ENCODE peak calls at places on chromosomes 6 and 20, in four cellular contexts. One of them, this sample, is unnamed. For H3K4me1, the result is how much of the 10 kb centered on the place peaks cover.

GRCh38 chr6:139409026-139409425 is 34.6 kb upstream of the CITED2 start:
- DNase-seq in spleen: no peak
- DNase-seq in sigmoid colon: no peak
- DNase-seq in GM12878: no peak
- DNase-seq in this sample: peak

GRCh38 chr20:51335329-51335841 is 207.1 kb downstream of the NFATC2 start:
- DNase-seq in spleen: no peak
- DNase-seq in sigmoid colon: no peak
- DNase-seq in GM12878: no peak
- DNase-seq in this sample: peak

GRCh38 chr6:61649845-61650244 is 636.2 kb downstream of the KHDRBS2 start:
- DNase-seq in GM12878: no peak
- DNase-seq in sigmoid colon: no peak
- DNase-seq in spleen: no peak
- DNase-seq in this sample: no peak

GRCh38 chr6:70310063-70310694 is 7.3 kb upstream of the COL9A1 start:
- DNase-seq in sigmoid colon: no peak
- DNase-seq in GM12878: no peak
- DNase-seq in spleen: no peak
- DNase-seq in this sample: peak

GRCh38 chr6:44034391-44034861 is 92.8 kb downstream of the MRPL14 start:
- DNase-seq in sigmoid colon: peak
- DNase-seq in spleen: peak
- DNase-seq in GM12878: no peak
- DNase-seq in this sample: peak

GRCh38 chr20:1945134-1945618 is 48.7 kb downstream of the PDYN start:
- DNase-seq in spleen: peak
- DNase-seq in sigmoid colon: peak
- DNase-seq in GM12878: no peak
- DNase-seq in this sample: no peak

GRCh38 chr6:117237561-117237960 is 27.8 kb upstream of the VGLL2 start:
- DNase-seq in spleen: no peak
- DNase-seq in sigmoid colon: no peak
- DNase-seq in GM12878: no peak
- DNase-seq in this sample: peak

GRCh38 chr6:89987140-89987539 is 92.9 kb downstream of the GJA10 start:
- DNase-seq in spleen: no peak
- DNase-seq in GM12878: no peak
- DNase-seq in sigmoid colon: no peak
- DNase-seq in this sample: no peak

GRCh38 chr20:57928181-57928967 is 218.6 kb upstream of the PMEPA1 start:
- DNase-seq in spleen: no peak
- DNase-seq in sigmoid colon: no peak
- DNase-seq in GM12878: no peak
- DNase-seq in this sample: peak

GRCh38 chr6:41399424-41399823 is 64.0 kb downstream of the NCR2 start:
- DNase-seq in sigmoid colon: no peak
- DNase-seq in spleen: no peak
- DNase-seq in GM12878: no peak
- DNase-seq in this sample: no peak

GRCh38 chr6:124741341-124741740 is 220.9 kb upstream of the RNF217 start:
- DNase-seq in sigmoid colon: no peak
- DNase-seq in GM12878: no peak
- DNase-seq in spleen: no peak
- DNase-seq in this sample: peak

GRCh38 chr6:5468586-5468985 is 207.3 kb downstream of the FARS2 start:
- DNase-seq in sigmoid colon: no peak
- DNase-seq in GM12878: no peak
- DNase-seq in spleen: no peak
- DNase-seq in this sample: no peak

GRCh38 chr6:148791372-148791771 is 44.5 kb downstream of the UST start:
- DNase-seq in GM12878: no peak
- DNase-seq in sigmoid colon: no peak
- DNase-seq in spleen: no peak
- DNase-seq in this sample: no peak

GRCh38 chr20:14860410-14860814 is 523.0 kb upstream of the FLRT3 start:
- DNase-seq in GM12878: no peak
- DNase-seq in sigmoid colon: no peak
- DNase-seq in spleen: no peak
- DNase-seq in this sample: no peak

GRCh38 chr6:130625825-130626500 is 201.2 kb upstream of the SMLR1 start:
- DNase-seq in sigmoid colon: no peak
- DNase-seq in spleen: no peak
- DNase-seq in GM12878: peak
- DNase-seq in this sample: no peak

GRCh38 chr6:75620387-75621304 is 19.0 kb downstream of the SENP6 start:
- DNase-seq in GM12878: no peak
- DNase-seq in spleen: no peak
- DNase-seq in sigmoid colon: no peak
- DNase-seq in this sample: no peak

GRCh38 chr6:75624988-75625387 is 23.3 kb downstream of the SENP6 start:
- DNase-seq in GM12878: no peak
- DNase-seq in sigmoid colon: no peak
- DNase-seq in spleen: no peak
- DNase-seq in this sample: no peak

GRCh38 chr6:75624335-75624734 is 22.7 kb downstream of the SENP6 start:
- DNase-seq in GM12878: no peak
- DNase-seq in sigmoid colon: no peak
- DNase-seq in spleen: no peak
- DNase-seq in this sample: no peak

GRCh38 chr6:75619230-75619899 is 17.7 kb downstream of the SENP6 start:
- DNase-seq in GM12878: no peak
- DNase-seq in spleen: no peak
- DNase-seq in sigmoid colon: no peak
- DNase-seq in this sample: no peak

DNA sequence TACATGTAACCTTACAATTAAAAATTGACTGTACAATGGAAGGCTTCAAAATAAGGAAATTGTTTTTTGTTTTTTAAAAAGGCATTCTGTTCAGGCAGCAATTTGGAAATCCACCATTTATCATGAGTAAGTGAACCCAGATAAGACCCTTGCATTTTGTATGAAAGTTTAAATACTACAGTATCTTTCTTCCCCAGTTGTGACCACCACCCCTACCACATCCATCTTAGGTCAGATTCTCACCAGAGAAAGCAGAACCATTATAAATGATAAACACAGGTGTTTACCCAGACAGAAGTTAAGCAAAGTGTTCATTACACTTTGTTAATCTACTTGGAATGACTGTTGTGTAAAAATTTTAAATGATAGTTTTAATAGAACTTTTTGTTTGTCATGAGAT is 20.2 kb downstream of the SENP6 start:
- DNase-seq in sigmoid colon: no peak
- DNase-seq in GM12878: no peak
- DNase-seq in spleen: no peak
- DNase-seq in this sample: no peak
- H3K27ac ChIP-seq in sigmoid colon: peak
- H3K27ac ChIP-seq in GM12878: no peak
- H3K27ac ChIP-seq in spleen: no peak
- H3K27ac ChIP-seq in this sample: no peak

GRCh38 chr20:25310268-25310920 is 62.5 kb downstream of the PYGB start:
- DNase-seq in GM12878: peak
- DNase-seq in sigmoid colon: peak
- DNase-seq in spleen: peak
- DNase-seq in this sample: peak
- H3K4me3 ChIP-seq in GM12878: peak
- H3K4me3 ChIP-seq in sigmoid colon: no peak
- H3K4me3 ChIP-seq in spleen: peak
- H3K4me3 ChIP-seq in this sample: no peak

GRCh38 chr6:33428219-33428890 is 8.5 kb downstream of the SYNGAP1 start:
- DNase-seq in spleen: peak
- DNase-seq in GM12878: no peak
- DNase-seq in sigmoid colon: no peak
- DNase-seq in this sample: peak

GRCh38 chr6:33428891-33429744 is 9.3 kb downstream of the SYNGAP1 start:
- DNase-seq in spleen: no peak
- DNase-seq in sigmoid colon: no peak
- DNase-seq in GM12878: no peak
- DNase-seq in this sample: no peak

GRCh38 chr6:33426590-33427563 is 7.0 kb downstream of the SYNGAP1 start:
- DNase-seq in spleen: no peak
- DNase-seq in GM12878: no peak
- DNase-seq in sigmoid colon: no peak
- DNase-seq in this sample: no peak

GRCh38 chr6:33425668-33426577 is 6.1 kb downstream of the SYNGAP1 start:
- DNase-seq in GM12878: no peak
- DNase-seq in sigmoid colon: peak
- DNase-seq in spleen: peak
- DNase-seq in this sample: peak

GRCh38 chr6:33427585-33428218 is 7.8 kb downstream of the SYNGAP1 start:
- DNase-seq in sigmoid colon: peak
- DNase-seq in GM12878: no peak
- DNase-seq in spleen: peak
- DNase-seq in this sample: no peak
- H3K4me1 ChIP-seq in sigmoid colon: half or more
- H3K4me1 ChIP-seq in GM12878: half or more
- H3K4me1 ChIP-seq in spleen: under half
- H3K4me1 ChIP-seq in this sample: under half

GRCh38 chr6:154516276-154516675 is 5.8 kb upstream of the CNKSR3 start:
- DNase-seq in spleen: no peak
- DNase-seq in GM12878: no peak
- DNase-seq in sigmoid colon: no peak
- DNase-seq in this sample: no peak

GRCh38 chr6:154512214-154512613 is 1.7 kb upstream of the CNKSR3 start:
- DNase-seq in GM12878: no peak
- DNase-seq in spleen: no peak
- DNase-seq in sigmoid colon: no peak
- DNase-seq in this sample: no peak

GRCh38 chr6:154513601-154514320 is 3.3 kb upstream of the CNKSR3 start:
- DNase-seq in GM12878: no peak
- DNase-seq in spleen: no peak
- DNase-seq in sigmoid colon: no peak
- DNase-seq in this sample: no peak

GRCh38 chr6:154515808-154516207 is 5.3 kb upstream of the CNKSR3 start:
- DNase-seq in GM12878: no peak
- DNase-seq in spleen: no peak
- DNase-seq in sigmoid colon: no peak
- DNase-seq in this sample: no peak

GRCh38 chr6:154514481-154514880 is 4.0 kb upstream of the CNKSR3 start:
- DNase-seq in sigmoid colon: no peak
- DNase-seq in spleen: no peak
- DNase-seq in GM12878: no peak
- DNase-seq in this sample: no peak
- H3K27ac ChIP-seq in sigmoid colon: no peak
- H3K27ac ChIP-seq in spleen: no peak
- H3K27ac ChIP-seq in GM12878: no peak
- H3K27ac ChIP-seq in this sample: no peak

GRCh38 chr6:136990754-136991153 is 54.0 kb downstream of the IL20RA start:
- DNase-seq in GM12878: no peak
- DNase-seq in sigmoid colon: no peak
- DNase-seq in spleen: no peak
- DNase-seq in this sample: no peak
- H3K4me3 ChIP-seq in GM12878: no peak
- H3K4me3 ChIP-seq in sigmoid colon: no peak
- H3K4me3 ChIP-seq in spleen: no peak
- H3K4me3 ChIP-seq in this sample: no peak